ENCODE peak calls at places on chromosomes 3 and 15, in ten cellular contexts. T is fibroblast of lung; P is upper lobe of left lung; V is heart left ventricle; E is dorsolateral prefrontal cortex; O is IMR-90; H is tibial nerve; Q is astrocyte of the spinal cord; G is ovary; B is CD4-positive, alpha-beta memory T cell. J is an unnamed sample.

GRCh38 chr15:34055868-34056595 is 17.0 kb upstream of the AVEN start:
- DNase-seq in T (peak), P (no peak), V (no peak), E (no peak), O (peak), H (no peak), Q (peak), G (no peak), B (no peak), J (no peak)

GRCh38 chr3:100532411-100532810 is 40.0 kb downstream of the TMEM45A start:
- DNase-seq in T (no peak), P (no peak), V (no peak), E (no peak), O (no peak), H (no peak), Q (no peak), G (no peak), B (no peak), J (no peak)

GRCh38 chr3:159548675-159549335 is 439.8 kb upstream of the IL12A start:
- DNase-seq in T (peak), P (no peak), V (no peak), E (no peak), O (peak), H (no peak), Q (peak), G (no peak), B (no peak), J (no peak)

GRCh38 chr15:68310811-68311463 is 33.4 kb downstream of the FEM1B start:
- DNase-seq in T (no peak), P (no peak), V (no peak), E (peak), O (no peak), H (no peak), Q (no peak), G (no peak), B (no peak), J (no peak)

GRCh38 chr3:28791713-28792255 is 443.2 kb upstream of the AZI2 start:
- DNase-seq in T (peak), P (no peak), V (no peak), E (no peak), O (no peak), H (no peak), Q (peak), G (no peak), B (no peak), J (no peak)

GRCh38 chr3:139264375-139264774 is 79.4 kb upstream of the MRPS22 start:
- DNase-seq in T (no peak), P (no peak), V (no peak), E (no peak), O (no peak), H (no peak), Q (no peak), G (no peak), B (no peak), J (no peak)

GRCh38 chr15:39579487-39580116 is 1.3 kb upstream of the THBS1 start:
- DNase-seq in T (peak), P (peak), V (peak), E (peak), O (peak), H (peak), Q (peak), G (peak), B (no peak), J (no peak)

GRCh38 chr3:123781138-123781537 is 103.0 kb downstream of the MYLK start:
- DNase-seq in T (no peak), P (no peak), V (no peak), E (no peak), O (no peak), H (no peak), Q (no peak), G (no peak), B (no peak), J (no peak)

GRCh38 chr15:91946914-91947313 is 93.4 kb downstream of the SLCO3A1 start:
- DNase-seq in T (no peak), P (no peak), V (peak), E (no peak), O (no peak), H (no peak), Q (no peak), G (no peak), B (no peak), J (no peak)

GRCh38 chr3:25478358-25478757 is 50.3 kb downstream of the RARB start:
- DNase-seq in T (no peak), P (no peak), V (no peak), E (no peak), O (no peak), H (no peak), Q (no peak), G (no peak), B (no peak), J (no peak)

GRCh38 chr15:77731067-77731466 is 98.4 kb upstream of the LINGO1 start:
- DNase-seq in T (no peak), P (no peak), V (no peak), E (peak), O (no peak), H (no peak), Q (no peak), G (no peak), B (no peak), J (no peak)

GRCh38 chr15:80484312-80484981 is 80.3 kb downstream of the ARNT2 start:
- DNase-seq in T (no peak), P (no peak), V (no peak), E (no peak), O (peak), H (no peak), Q (peak), G (no peak), B (no peak), J (no peak)

GRCh38 chr3:120908030-120908802 is at the start of gene STXBP5L:
- DNase-seq in T (peak), P (peak), V (peak), E (peak), O (peak), H (no peak), Q (peak), G (peak), B (peak), J (peak)

GRCh38 chr3:17645074-17645698 is 97.2 kb downstream of the TBC1D5 start:
- DNase-seq in T (peak), P (no peak), V (peak), E (no peak), O (peak), H (no peak), Q (peak), G (no peak), B (peak), J (peak)

GRCh38 chr15:69757186-69757585 is 304.6 kb downstream of the RPLP1 start:
- DNase-seq in T (peak), P (no peak), V (no peak), E (no peak), O (peak), H (no peak), Q (no peak), G (no peak), B (no peak), J (no peak)

GRCh38 chr15:92091155-92091734 is 237.7 kb downstream of the SLCO3A1 start:
- DNase-seq in T (peak), P (peak), V (no peak), E (peak), O (peak), H (no peak), Q (no peak), G (peak), B (no peak), J (peak)

GRCh38 chr3:178456942-178457341 is 79.3 kb upstream of the KCNMB2 start:
- DNase-seq in T (no peak), P (no peak), V (no peak), E (no peak), O (no peak), H (no peak), Q (no peak), G (no peak), B (no peak), J (no peak)

GRCh38 chr3:70358978-70359580 is 46.6 kb upstream of the MDFIC2 start:
- DNase-seq in T (peak), P (no peak), V (no peak), E (no peak), O (peak), H (no peak), Q (peak), G (no peak), B (no peak), J (peak)

GRCh38 chr3:58214484-58215316 is 3.9 kb upstream of the DNASE1L3 start:
- DNase-seq in T (no peak), P (no peak), V (no peak), E (no peak), O (peak), H (no peak), Q (no peak), G (no peak), B (no peak), J (no peak)

GRCh38 chr15:40249477-40250303 is 10.8 kb downstream of the PAK6 start:
- DNase-seq in T (peak), P (no peak), V (no peak), E (no peak), O (peak), H (no peak), Q (no peak), G (peak), B (no peak), J (no peak)

GRCh38 chr15:39583586-39584265 is 2.8 kb downstream of the THBS1 start:
- DNase-seq in T (peak), P (no peak), V (no peak), E (no peak), O (peak), H (no peak), Q (peak), G (no peak), B (no peak), J (no peak)

DNA sequence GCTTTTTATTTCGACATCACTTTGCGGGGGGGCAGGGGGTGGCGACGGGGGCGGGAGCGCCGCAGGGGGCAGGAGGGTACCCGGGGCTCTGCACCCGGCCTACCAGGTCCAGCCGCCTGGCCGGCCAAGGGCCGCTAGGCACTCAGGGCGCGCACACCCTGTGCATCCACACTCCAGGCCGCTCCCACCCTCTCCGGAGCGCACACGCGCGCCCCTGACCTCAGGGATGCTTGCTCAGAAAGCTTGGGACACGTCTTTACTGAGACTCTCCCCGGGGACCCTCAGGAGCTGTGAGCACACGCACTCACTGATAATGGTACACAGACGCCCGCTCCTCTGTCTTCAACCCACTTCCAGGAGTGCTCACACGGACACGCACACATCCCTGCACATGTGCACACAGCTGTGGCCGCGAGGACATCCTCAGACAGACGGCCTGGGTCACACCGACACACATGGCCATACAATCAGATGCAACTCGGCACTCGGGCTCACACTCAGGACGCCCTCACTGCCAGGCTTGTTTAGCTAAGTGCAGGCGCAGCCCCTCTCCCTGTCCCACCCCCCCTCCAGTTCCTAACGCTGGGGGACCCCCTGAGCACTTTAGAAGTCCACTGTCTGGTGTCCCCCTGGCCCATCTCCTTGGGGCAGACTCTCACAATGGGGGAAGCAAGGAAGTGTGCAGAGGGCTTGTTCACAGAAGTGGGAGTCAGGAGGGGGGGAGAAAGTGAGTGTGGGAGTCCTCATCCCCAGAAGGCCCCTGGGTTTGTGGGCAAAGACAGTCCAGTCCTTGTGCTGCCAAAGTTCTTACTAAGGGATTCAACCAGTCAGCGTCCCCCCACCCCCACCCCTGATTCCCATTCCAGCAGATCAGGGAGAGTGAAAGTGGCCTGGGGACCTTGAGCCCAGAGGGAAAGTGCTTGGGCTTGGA is 485 bp upstream of the GATA2 start:
- DNase-seq in T (no peak), P (peak), V (no peak), E (no peak), O (no peak), H (no peak), Q (no peak), G (peak), B (no peak), J (no peak)
- H3K4me3 ChIP-seq in T (no peak), P (peak), V (no peak), E (no peak), O (no peak), H (no peak), Q (no peak), G (peak), B (no peak), J (peak)

GRCh38 chr3:42177801-42178150 is 86.6 kb downstream of the TRAK1 start:
- DNase-seq in T (no peak), P (no peak), V (no peak), E (no peak), O (no peak), H (no peak), Q (no peak), G (no peak), B (no peak), J (no peak)

GRCh38 chr3:42180901-42181300 is 85.1 kb downstream of the CCK start:
- DNase-seq in T (no peak), P (no peak), V (no peak), E (no peak), O (no peak), H (no peak), Q (no peak), G (no peak), B (no peak), J (no peak)

GRCh38 chr3:42176635-42177034 is 85.5 kb downstream of the TRAK1 start:
- DNase-seq in T (no peak), P (no peak), V (no peak), E (no peak), O (no peak), H (no peak), Q (no peak), G (no peak), B (no peak), J (no peak)

GRCh38 chr3:42177068-42177800 is 86.1 kb downstream of the TRAK1 start:
- DNase-seq in T (no peak), P (no peak), V (no peak), E (no peak), O (no peak), H (no peak), Q (no peak), G (no peak), B (no peak), J (no peak)

DNA sequence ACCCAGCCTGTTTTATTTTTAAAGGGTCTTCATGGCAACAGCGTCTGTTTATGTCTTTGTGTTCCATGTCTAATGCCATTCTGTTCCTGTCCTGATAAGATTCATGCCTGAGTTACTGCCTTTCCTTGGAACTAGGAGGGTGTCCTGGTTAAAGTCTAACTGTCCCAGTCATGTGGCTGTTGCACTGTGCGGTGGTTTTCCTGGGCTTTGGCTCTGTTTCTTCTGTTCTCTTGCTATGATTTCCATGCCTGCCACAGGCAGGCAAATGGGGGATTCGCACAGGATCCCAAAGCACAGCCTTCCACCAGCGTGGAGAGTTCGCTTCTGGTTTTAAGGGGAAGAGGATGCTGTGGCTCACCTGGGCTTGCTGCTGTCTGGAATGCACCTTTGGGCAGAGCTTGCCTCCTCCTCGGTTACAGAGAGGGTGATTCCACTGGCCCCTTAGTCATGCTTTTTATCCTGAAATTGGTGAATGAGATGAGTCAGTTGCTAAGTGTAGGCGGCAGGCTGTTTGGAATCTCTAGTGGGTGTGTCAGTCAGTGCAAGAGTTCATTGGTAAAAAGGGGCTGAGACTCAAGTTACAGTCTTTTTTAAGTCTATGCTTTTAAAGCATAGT is 86.8 kb downstream of the CCK start:
- DNase-seq in T (peak), P (no peak), V (no peak), E (no peak), O (peak), H (no peak), Q (peak), G (peak), B (no peak), J (peak)
- H3K4me3 ChIP-seq in T (no peak), P (no peak), V (no peak), E (no peak), O (no peak), H (no peak), Q (no peak), G (no peak), B (no peak), J (no peak)

DNA sequence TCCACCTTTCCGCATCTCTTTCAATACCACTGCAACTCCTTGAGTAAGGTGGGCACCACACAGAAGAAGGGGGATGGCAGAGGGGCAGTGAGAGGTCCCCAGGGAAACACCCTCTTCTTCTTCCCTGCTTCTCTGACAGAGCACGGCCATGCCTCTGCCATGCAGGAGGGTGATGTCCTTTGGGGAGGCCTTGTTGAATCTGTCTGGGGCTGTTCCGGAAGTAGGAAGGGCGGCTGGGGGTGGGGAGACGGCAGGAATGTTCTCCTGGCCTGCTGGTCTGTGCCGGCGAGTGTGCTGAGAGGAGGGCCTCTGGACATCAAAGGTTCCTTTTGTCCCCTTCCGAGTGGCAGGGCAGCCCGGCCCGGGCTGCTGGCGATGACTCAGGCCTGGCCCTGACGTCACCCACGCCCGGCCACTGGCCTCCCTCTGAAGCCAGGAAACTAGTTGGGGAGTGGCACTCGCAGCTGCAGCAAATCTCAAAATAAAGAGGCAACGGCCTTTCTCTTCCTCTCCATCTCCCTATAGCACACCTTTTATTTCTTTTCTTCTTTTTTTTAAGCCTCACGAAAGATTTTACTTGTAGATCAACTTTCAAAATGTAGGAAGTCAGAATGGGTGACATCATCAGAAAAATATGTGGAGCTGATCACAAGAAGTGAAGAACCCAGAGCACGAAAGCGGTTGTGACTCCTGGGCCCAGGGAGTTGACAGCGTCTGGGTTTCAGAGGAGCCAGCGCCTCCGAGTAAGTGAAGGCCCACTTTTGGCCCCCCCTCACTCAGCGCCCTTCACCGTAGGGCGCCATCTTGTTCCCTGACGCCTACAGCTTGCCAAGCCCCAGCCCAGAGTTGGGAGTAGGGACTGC is at the start of gene ZBTB38:
- DNase-seq in T (peak), P (peak), V (peak), E (peak), O (peak), H (peak), Q (peak), G (peak), B (no peak), J (no peak)
- H3K4me3 ChIP-seq in T (peak), P (peak), V (peak), E (peak), O (peak), H (peak), Q (peak), G (peak), B (no peak), J (no peak)

GRCh38 chr15:76337739-76338554 is 1.4 kb downstream of the ISL2 start:
- DNase-seq in T (no peak), P (no peak), V (no peak), E (no peak), O (no peak), H (no peak), Q (no peak), G (no peak), B (peak), J (no peak)
- H3K4me3 ChIP-seq in T (no peak), P (peak), V (no peak), E (no peak), O (peak), H (peak), Q (no peak), G (no peak), B (no peak), J (peak)

DNA sequence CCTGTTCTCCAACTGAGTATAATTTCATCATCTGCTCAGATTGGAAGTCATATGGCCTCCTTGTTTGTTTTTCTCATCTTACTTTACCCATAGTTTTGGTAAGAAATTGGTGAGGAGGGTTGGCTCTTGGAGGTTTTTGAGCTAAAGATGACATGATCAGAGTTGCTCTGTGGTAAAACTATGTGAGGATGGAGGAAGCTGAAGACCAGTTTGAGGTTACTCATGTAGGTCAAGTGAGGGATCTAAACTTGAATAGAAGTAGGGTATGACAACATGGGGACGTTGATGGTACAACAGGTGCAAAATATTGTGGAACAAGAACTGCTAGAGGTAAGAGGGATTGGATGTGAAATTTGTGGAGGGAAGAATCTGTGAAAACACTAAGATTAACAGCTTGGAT is 87.7 kb upstream of the NEO1 start:
- DNase-seq in T (no peak), P (no peak), V (no peak), E (no peak), O (no peak), H (no peak), Q (no peak), G (no peak), B (peak), J (no peak)
- H3K4me3 ChIP-seq in T (no peak), P (no peak), V (no peak), E (no peak), O (no peak), H (no peak), Q (no peak), G (no peak), B (no peak), J (no peak)

GRCh38 chr3:130895690-130896089 is 1.8 kb downstream of the ATP2C1 start:
- DNase-seq in T (no peak), P (no peak), V (no peak), E (no peak), O (no peak), H (no peak), Q (no peak), G (no peak), B (no peak), J (no peak)
- H3K4me3 ChIP-seq in T (peak), P (peak), V (no peak), E (peak), O (peak), H (no peak), Q (peak), G (no peak), B (no peak), J (peak)